ENCODE peak calls at places on chromosomes 3 and 15, in four cellular contexts. One of them, this sample, is unnamed.

GRCh38 chr15:65400760-65401606 is 21.8 kb downstream of the IGDCC4 start:
- DNase-seq in body of pancreas: peak
- DNase-seq in stimulated activated CD4-positive, alpha-beta T cell treated with anti-CD3 and anti-CD28 coated beads, Interleukin-12 subunit alpha, Interleukin-12 subunit beta, amount 100 ng/mL, for 24 hours: no peak
- DNase-seq in BE2C: peak
- DNase-seq in this sample: peak

GRCh38 chr3:26652157-26652556 is 29.6 kb downstream of the LRRC3B start:
- DNase-seq in BE2C: no peak
- DNase-seq in body of pancreas: peak
- DNase-seq in stimulated activated CD4-positive, alpha-beta T cell treated with anti-CD3 and anti-CD28 coated beads, Interleukin-12 subunit alpha, Interleukin-12 subunit beta, amount 100 ng/mL, for 24 hours: no peak
- DNase-seq in this sample: no peak

GRCh38 chr3:176767385-176767784 is 429.9 kb downstream of the TBL1XR1 start:
- DNase-seq in BE2C: no peak
- DNase-seq in stimulated activated CD4-positive, alpha-beta T cell treated with anti-CD3 and anti-CD28 coated beads, Interleukin-12 subunit alpha, Interleukin-12 subunit beta, amount 100 ng/mL, for 24 hours: no peak
- DNase-seq in body of pancreas: peak
- DNase-seq in this sample: no peak

GRCh38 chr3:56874269-56874668 is 72.5 kb upstream of the ARHGEF3 start:
- DNase-seq in body of pancreas: no peak
- DNase-seq in stimulated activated CD4-positive, alpha-beta T cell treated with anti-CD3 and anti-CD28 coated beads, Interleukin-12 subunit alpha, Interleukin-12 subunit beta, amount 100 ng/mL, for 24 hours: no peak
- DNase-seq in BE2C: no peak
- DNase-seq in this sample: no peak

GRCh38 chr15:34791701-34792100 is 3.6 kb downstream of the ACTC1 start:
- DNase-seq in body of pancreas: no peak
- DNase-seq in BE2C: no peak
- DNase-seq in stimulated activated CD4-positive, alpha-beta T cell treated with anti-CD3 and anti-CD28 coated beads, Interleukin-12 subunit alpha, Interleukin-12 subunit beta, amount 100 ng/mL, for 24 hours: no peak
- DNase-seq in this sample: no peak

GRCh38 chr15:29731865-29732264 is 90.4 kb downstream of the TJP1 start:
- DNase-seq in BE2C: no peak
- DNase-seq in body of pancreas: no peak
- DNase-seq in stimulated activated CD4-positive, alpha-beta T cell treated with anti-CD3 and anti-CD28 coated beads, Interleukin-12 subunit alpha, Interleukin-12 subunit beta, amount 100 ng/mL, for 24 hours: no peak
- DNase-seq in this sample: no peak

GRCh38 chr3:73401058-73401457 is 223.7 kb downstream of the PDZRN3 start:
- DNase-seq in BE2C: peak
- DNase-seq in stimulated activated CD4-positive, alpha-beta T cell treated with anti-CD3 and anti-CD28 coated beads, Interleukin-12 subunit alpha, Interleukin-12 subunit beta, amount 100 ng/mL, for 24 hours: no peak
- DNase-seq in body of pancreas: no peak
- DNase-seq in this sample: no peak

GRCh38 chr3:30492581-30493192 is 113.7 kb upstream of the TGFBR2 start:
- DNase-seq in body of pancreas: no peak
- DNase-seq in BE2C: no peak
- DNase-seq in stimulated activated CD4-positive, alpha-beta T cell treated with anti-CD3 and anti-CD28 coated beads, Interleukin-12 subunit alpha, Interleukin-12 subunit beta, amount 100 ng/mL, for 24 hours: no peak
- DNase-seq in this sample: no peak

GRCh38 chr3:116394365-116394764 is 50.9 kb downstream of the LSAMP start:
- DNase-seq in stimulated activated CD4-positive, alpha-beta T cell treated with anti-CD3 and anti-CD28 coated beads, Interleukin-12 subunit alpha, Interleukin-12 subunit beta, amount 100 ng/mL, for 24 hours: no peak
- DNase-seq in body of pancreas: no peak
- DNase-seq in BE2C: no peak
- DNase-seq in this sample: no peak

GRCh38 chr3:126022741-126023359 is 53.9 kb downstream of the ROPN1B start:
- DNase-seq in stimulated activated CD4-positive, alpha-beta T cell treated with anti-CD3 and anti-CD28 coated beads, Interleukin-12 subunit alpha, Interleukin-12 subunit beta, amount 100 ng/mL, for 24 hours: no peak
- DNase-seq in BE2C: peak
- DNase-seq in body of pancreas: no peak
- DNase-seq in this sample: no peak

GRCh38 chr3:182592747-182593146 is 200.6 kb upstream of the ATP11B start:
- DNase-seq in body of pancreas: no peak
- DNase-seq in BE2C: no peak
- DNase-seq in stimulated activated CD4-positive, alpha-beta T cell treated with anti-CD3 and anti-CD28 coated beads, Interleukin-12 subunit alpha, Interleukin-12 subunit beta, amount 100 ng/mL, for 24 hours: no peak
- DNase-seq in this sample: no peak

GRCh38 chr3:193620650-193621049 is 27.6 kb downstream of the OPA1 start:
- DNase-seq in BE2C: no peak
- DNase-seq in stimulated activated CD4-positive, alpha-beta T cell treated with anti-CD3 and anti-CD28 coated beads, Interleukin-12 subunit alpha, Interleukin-12 subunit beta, amount 100 ng/mL, for 24 hours: no peak
- DNase-seq in body of pancreas: no peak
- DNase-seq in this sample: no peak

GRCh38 chr15:52706091-52706490 is 26.9 kb upstream of the ATOSA start:
- DNase-seq in stimulated activated CD4-positive, alpha-beta T cell treated with anti-CD3 and anti-CD28 coated beads, Interleukin-12 subunit alpha, Interleukin-12 subunit beta, amount 100 ng/mL, for 24 hours: no peak
- DNase-seq in body of pancreas: no peak
- DNase-seq in BE2C: no peak
- DNase-seq in this sample: no peak

GRCh38 chr3:128297401-128298138 is 144.3 kb downstream of the EEFSEC start:
- DNase-seq in stimulated activated CD4-positive, alpha-beta T cell treated with anti-CD3 and anti-CD28 coated beads, Interleukin-12 subunit alpha, Interleukin-12 subunit beta, amount 100 ng/mL, for 24 hours: no peak
- DNase-seq in body of pancreas: peak
- DNase-seq in BE2C: no peak
- DNase-seq in this sample: no peak

GRCh38 chr3:10015476-10015904 is 10.7 kb upstream of the FANCD2 start:
- DNase-seq in stimulated activated CD4-positive, alpha-beta T cell treated with anti-CD3 and anti-CD28 coated beads, Interleukin-12 subunit alpha, Interleukin-12 subunit beta, amount 100 ng/mL, for 24 hours: no peak
- DNase-seq in body of pancreas: peak
- DNase-seq in BE2C: no peak
- DNase-seq in this sample: peak

GRCh38 chr3:158267015-158267414 is 157.1 kb downstream of the RSRC1 start:
- DNase-seq in BE2C: no peak
- DNase-seq in body of pancreas: no peak
- DNase-seq in stimulated activated CD4-positive, alpha-beta T cell treated with anti-CD3 and anti-CD28 coated beads, Interleukin-12 subunit alpha, Interleukin-12 subunit beta, amount 100 ng/mL, for 24 hours: no peak
- DNase-seq in this sample: no peak

GRCh38 chr15:68631621-68632051 is 52.8 kb downstream of the CORO2B start:
- DNase-seq in body of pancreas: peak
- DNase-seq in BE2C: no peak
- DNase-seq in stimulated activated CD4-positive, alpha-beta T cell treated with anti-CD3 and anti-CD28 coated beads, Interleukin-12 subunit alpha, Interleukin-12 subunit beta, amount 100 ng/mL, for 24 hours: no peak
- DNase-seq in this sample: no peak

GRCh38 chr15:68052431-68052830 is 1.7 kb upstream of the PIAS1 start:
- DNase-seq in BE2C: no peak
- DNase-seq in stimulated activated CD4-positive, alpha-beta T cell treated with anti-CD3 and anti-CD28 coated beads, Interleukin-12 subunit alpha, Interleukin-12 subunit beta, amount 100 ng/mL, for 24 hours: no peak
- DNase-seq in body of pancreas: no peak
- DNase-seq in this sample: no peak

This sample was measured in mucosa of descending colon.